ENCODE peak calls at places on chromosome 12, in nine cellular contexts. S is T-helper 2 cell, J is aorta, O is Caco-2, Z is HFF-Myc, L is vagina, V is H4, D is skeletal muscle cell, G is cardiac fibroblast. X is an unnamed sample.

GRCh38 chr12:111819191-111820158 is 22.6 kb upstream of the MAPKAPK5 start:
- DNase-seq in Z (no peak), O (peak; percentile 41), V (no peak), J (no peak), S (no peak), G (no peak), D (no peak), L (no peak), X (no peak)

GRCh38 chr12:51923506-51924365 is 16.4 kb downstream of the ACVRL1 start:
- DNase-seq in S (peak; percentile 40), Z (no peak), V (no peak), J (peak; percentile 88), L (no peak), D (no peak), O (peak; percentile 42), G (peak; percentile 57), X (peak; percentile 72)

GRCh38 chr12:1643056-1643455 is 14.0 kb downstream of the WNT5B start:
- DNase-seq in L (no peak), J (no peak), G (no peak), O (no peak), V (no peak), Z (no peak), D (no peak), S (no peak), X (no peak)

GRCh38 chr12:132309162-132310086 is 20.0 kb downstream of the GALNT9 start:
- DNase-seq in L (no peak), Z (no peak), O (no peak), S (no peak), D (no peak), G (no peak), V (no peak), J (peak; percentile 72), X (no peak)

GRCh38 chr12:56129210-56129691 is 1.2 kb downstream of the ESYT1 start:
- DNase-seq in L (no peak), O (peak; percentile 59), V (no peak), G (peak; percentile 62), J (peak; percentile 92), D (no peak), S (peak; percentile 59), Z (no peak), X (peak; percentile 72)

GRCh38 chr12:74111688-74112360 is 425.8 kb upstream of the ATXN7L3B start:
- DNase-seq in D (no peak), J (no peak), S (no peak), V (peak; percentile 15), G (no peak), O (peak; percentile 62), Z (no peak), L (no peak), X (no peak)

GRCh38 chr12:99200711-99201384 is 446.7 kb upstream of the GARIN6 start:
- DNase-seq in G (no peak), O (no peak), L (no peak), D (no peak), S (no peak), V (no peak), J (no peak), Z (no peak), X (no peak)

GRCh38 chr12:6224550-6224949 is 24.4 kb downstream of the CD9 start:
- DNase-seq in S (no peak), G (peak; percentile 38), J (peak; percentile 89), L (no peak), V (peak; percentile 72), O (no peak), Z (no peak), D (no peak), X (no peak)

GRCh38 chr12:57875753-57876547 is 29.4 kb upstream of the CTDSP2 start:
- DNase-seq in Z (no peak), J (no peak), S (no peak), D (no peak), G (peak; percentile 12), O (no peak), V (no peak), L (no peak), X (no peak)

GRCh38 chr12:65121049-65121955 is at the start of gene WIF1:
- DNase-seq in L (no peak), G (peak; percentile 6), J (peak; percentile 77), D (no peak), O (no peak), Z (no peak), V (no peak), S (no peak), X (no peak)

GRCh38 chr12:542290-543113 is 82.8 kb downstream of the B4GALNT3 start:
- DNase-seq in O (no peak), S (no peak), J (peak; percentile 42), D (no peak), Z (no peak), G (no peak), V (no peak), L (no peak), X (no peak)

GRCh38 chr12:54282949-54283593 is 2.5 kb downstream of the HNRNPA1 start:
- DNase-seq in D (no peak), S (no peak), Z (no peak), L (no peak), J (peak; percentile 57), O (no peak), G (no peak), V (no peak), X (no peak)

GRCh38 chr12:115362319-115362976 is 678.5 kb upstream of the TBX3 start:
- DNase-seq in Z (no peak), J (no peak), D (no peak), V (no peak), S (no peak), O (no peak), G (peak; percentile 21), L (no peak), X (no peak)

GRCh38 chr12:85825751-85826150 is 10.5 kb downstream of the RASSF9 start:
- DNase-seq in Z (no peak), D (no peak), J (no peak), G (no peak), V (no peak), S (no peak), L (no peak), O (no peak), X (no peak)

GRCh38 chr12:56636118-56636674 is 6.1 kb upstream of the BAZ2A start:
- DNase-seq in J (peak; percentile 95), L (peak; percentile 98), V (peak; percentile 84), D (peak; percentile 61), O (peak; percentile 76), S (peak; percentile 79), G (peak; percentile 90), Z (peak; percentile 65), X (peak; percentile 89)

GRCh38 chr12:34335819-34336262 is 313.5 kb downstream of the ALG10 start:
- DNase-seq in O (peak; percentile 36), Z (no peak), G (no peak), V (peak; percentile 10), L (no peak), S (no peak), D (no peak), J (no peak), X (no peak)

GRCh38 chr12:57001448-57001906 is 4.9 kb downstream of the ZBTB39 start:
- DNase-seq in V (peak; percentile 39), S (peak; percentile 67), J (peak; percentile 82), O (peak; percentile 88), Z (no peak), D (no peak), G (peak; percentile 71), L (no peak), X (peak; percentile 57)

GRCh38 chr12:39272934-39273770 is 169.8 kb downstream of the KIF21A start:
- DNase-seq in J (no peak), D (no peak), S (no peak), O (peak; percentile 69), Z (peak; percentile 2), L (no peak), G (peak; percentile 54), V (peak; percentile 22), X (no peak)

X was measured in uterus.